ENCODE peak calls at places on chromosomes 6 and 20, in eight cellular contexts. M, P, D, O, N, G, I and L are unnamed samples.

GRCh38 chr6:28982476-28983266 is 22.4 kb downstream of the ZNF311 start:
- DNase-seq in M (no peak), P (no peak), D (no peak), O (peak; percentile 57), N (peak; percentile 65), G (peak; percentile 57), I (peak; percentile 46), L (no peak)

GRCh38 chr6:143108278-143108677 is 47.6 kb downstream of the AIG1 start:
- DNase-seq in M (no peak), P (no peak), D (no peak), O (no peak), N (no peak), G (no peak), I (no peak), L (no peak)

GRCh38 chr6:132964868-132965382 is 150.6 kb downstream of the RPS12 start:
- DNase-seq in M (no peak), P (no peak), D (no peak), O (no peak), N (no peak), G (peak; percentile 38), I (no peak), L (no peak)

GRCh38 chr6:163754866-163755265 is 340.3 kb downstream of the QKI start:
- DNase-seq in M (no peak), P (no peak), D (no peak), O (no peak), N (no peak), G (no peak), I (no peak), L (no peak)

GRCh38 chr20:24634855-24635254 is 165.4 kb downstream of the SYNDIG1 start:
- DNase-seq in M (no peak), P (no peak), D (no peak), O (peak; percentile 93), N (peak; percentile 81), G (no peak), I (peak; percentile 94), L (no peak)

GRCh38 chr6:150924808-150925654 is 59.5 kb downstream of the MTHFD1L start:
- DNase-seq in M (no peak), P (no peak), D (peak; percentile 19), O (no peak), N (no peak), G (no peak), I (no peak), L (no peak)

GRCh38 chr6:7633361-7633760 is 43.4 kb downstream of the SNRNP48 start:
- DNase-seq in M (no peak), P (no peak), D (no peak), O (no peak), N (no peak), G (no peak), I (no peak), L (no peak)

GRCh38 chr6:43723737-43724295 is 36.2 kb upstream of the MRPS18A start:
- DNase-seq in M (peak; percentile 89), P (no peak), D (peak; percentile 79), O (no peak), N (peak; percentile 76), G (peak; percentile 69), I (peak; percentile 56), L (peak; percentile 82)

GRCh38 chr6:142945446-142946180 is 637 bp upstream of the HIVEP2 start:
- DNase-seq in M (peak; percentile 49), P (peak; percentile 71), D (peak; percentile 79), O (peak; percentile 52), N (no peak), G (peak; percentile 28), I (peak; percentile 27), L (peak; percentile 54)

GRCh38 chr6:159931112-159931511 is 37.8 kb upstream of the IGF2R start:
- DNase-seq in M (no peak), P (no peak), D (peak; percentile 29), O (no peak), N (no peak), G (no peak), I (no peak), L (no peak)

GRCh38 chr6:84448331-84448730 is 220.9 kb upstream of the CEP162 start:
- DNase-seq in M (no peak), P (no peak), D (no peak), O (no peak), N (no peak), G (no peak), I (no peak), L (no peak)

GRCh38 chr20:54869765-54870164 is 394.4 kb downstream of the DOK5 start:
- DNase-seq in M (no peak), P (no peak), D (no peak), O (no peak), N (no peak), G (no peak), I (no peak), L (no peak)

GRCh38 chr6:89131599-89131998 is 13.7 kb upstream of the SRSF12 start:
- DNase-seq in M (no peak), P (no peak), D (no peak), O (no peak), N (peak; percentile 23), G (no peak), I (no peak), L (no peak)

GRCh38 chr6:11027565-11028110 is 16.5 kb downstream of the ELOVL2 start:
- DNase-seq in M (no peak), P (no peak), D (no peak), O (no peak), N (no peak), G (no peak), I (no peak), L (no peak)

GRCh38 chr6:80696268-80696667 is 589.8 kb downstream of the BCKDHB start:
- DNase-seq in M (no peak), P (no peak), D (no peak), O (no peak), N (no peak), G (no peak), I (no peak), L (no peak)

GRCh38 chr6:130796313-130796905 is 30.8 kb upstream of the SMLR1 start:
- DNase-seq in M (no peak), P (no peak), D (no peak), O (peak; percentile 66), N (peak; percentile 77), G (no peak), I (no peak), L (no peak)

GRCh38 chr20:47355489-47356219 is 845 bp downstream of the ZMYND8 start:
- DNase-seq in M (no peak), P (no peak), D (no peak), O (no peak), N (no peak), G (peak; percentile 48), I (no peak), L (no peak)

GRCh38 chr6:65289491-65289890 is 417.5 kb downstream of the EYS start:
- DNase-seq in M (no peak), P (no peak), D (no peak), O (no peak), N (no peak), G (no peak), I (no peak), L (no peak)

GRCh38 chr6:26441977-26442376 is 1.7 kb downstream of the BTN3A3 start:
- DNase-seq in M (no peak), P (no peak), D (no peak), O (no peak), N (no peak), G (no peak), I (no peak), L (no peak)

GRCh38 chr6:154219250-154219649 is 137.4 kb downstream of the IPCEF1 start:
- DNase-seq in M (no peak), P (no peak), D (no peak), O (no peak), N (no peak), G (no peak), I (no peak), L (no peak)

GRCh38 chr20:38414769-38415450 is 20.2 kb downstream of the SNHG17 start:
- DNase-seq in M (no peak), P (no peak), D (no peak), O (no peak), N (no peak), G (no peak), I (no peak), L (no peak)

GRCh38 chr6:3217286-3217685 is 10.2 kb downstream of the TUBB2B start:
- DNase-seq in M (no peak), P (no peak), D (no peak), O (no peak), N (no peak), G (no peak), I (no peak), L (no peak)

GRCh38 chr6:24829657-24830056 is 30.9 kb upstream of the ARMH2 start:
- DNase-seq in M (no peak), P (no peak), D (no peak), O (no peak), N (no peak), G (no peak), I (no peak), L (no peak)
- TF ChIP-seq CTCF in M (no peak), P (no peak), D (no peak), O (no peak), N (no peak), G (no peak), I (no peak), L (no peak)

GRCh38 chr20:16694176-16694575 is 35.6 kb upstream of the SNRPB2 start:
- DNase-seq in M (no peak), P (no peak), D (no peak), O (no peak), N (no peak), G (no peak), I (no peak), L (no peak)
- TF ChIP-seq CTCF in M (no peak), P (no peak), D (no peak), O (no peak), N (no peak), G (no peak), I (no peak), L (no peak)

DNA sequence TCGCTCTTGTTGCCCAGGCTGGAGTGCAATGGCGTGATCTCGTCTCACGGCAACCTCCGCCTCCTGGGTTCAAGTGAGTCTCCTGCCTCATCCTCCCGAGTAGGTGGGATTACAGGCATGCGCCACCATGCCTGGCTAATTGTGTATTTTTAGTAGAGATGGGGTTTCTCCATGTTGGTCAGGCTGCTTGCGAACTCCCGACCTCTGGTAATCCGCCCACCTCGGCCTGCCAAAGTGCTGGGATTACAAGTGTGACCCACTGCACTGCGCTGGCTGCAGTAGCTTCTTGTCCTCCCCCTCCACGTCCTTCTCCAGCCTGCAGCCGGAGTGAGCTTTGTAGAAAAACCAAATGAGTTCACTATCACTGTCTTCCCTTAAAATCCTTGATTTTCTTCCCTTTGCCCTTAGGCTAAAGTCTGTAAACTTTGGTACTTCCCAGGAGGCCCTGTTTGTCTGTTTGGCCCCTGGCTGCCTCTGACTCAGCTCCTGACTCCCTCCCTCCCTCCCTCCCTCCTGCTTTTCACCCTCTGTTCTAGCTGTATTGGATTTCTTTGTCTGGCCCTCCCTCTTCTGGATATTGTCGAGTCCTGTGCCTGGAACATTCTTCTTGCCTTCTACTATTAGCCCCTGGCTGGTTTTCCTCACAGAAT is 12.9 kb downstream of the PARD6B start:
- DNase-seq in M (peak; percentile 68), P (peak; percentile 37), D (no peak), O (peak; percentile 85), N (peak; percentile 89), G (no peak), I (peak; percentile 84), L (no peak)
- TF ChIP-seq CTCF in M (peak; percentile 23), P (no peak), D (no peak), O (peak; percentile 66), N (peak; percentile 56), G (no peak), I (peak; percentile 57), L (no peak)

DNA sequence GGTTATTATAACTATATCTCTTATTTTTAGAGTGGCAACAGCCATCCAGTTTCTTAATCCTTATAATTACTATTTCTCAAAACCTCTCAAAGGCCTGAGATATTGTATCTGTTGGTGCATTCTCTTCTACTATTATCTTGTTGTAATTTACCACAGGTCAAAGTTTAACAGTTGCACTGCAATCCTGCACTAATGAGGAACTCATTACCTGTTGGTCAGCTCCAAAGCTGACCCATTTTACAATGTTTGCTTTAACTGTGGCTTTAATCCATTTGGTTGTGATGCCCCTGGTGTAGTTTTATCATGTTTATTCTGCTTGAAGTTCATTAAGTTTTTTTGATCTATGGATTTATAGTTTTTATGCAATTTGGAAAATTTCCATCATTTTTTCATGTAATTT is 6.3 kb upstream of the ADGB start:
- DNase-seq in M (no peak), P (no peak), D (no peak), O (no peak), N (no peak), G (no peak), I (no peak), L (no peak)
- TF ChIP-seq CTCF in M (no peak), P (no peak), D (no peak), O (no peak), N (no peak), G (no peak), I (no peak), L (no peak)